ENCODE peak calls at places on chromosome 11, in eight cellular contexts. Z is cardiac muscle cell; I is fibroblast of lung; O is CD4-positive, alpha-beta T cell; C is left lung; V is colonic mucosa; Q is lung; W is right lobe of liver. U is an unnamed sample.

GRCh38 chr11:59247535-59248227 is 35.0 kb upstream of the MPEG1 start:
- DNase-seq in O (no peak), I (peak; percentile 81), V (no peak), Q (peak; percentile 56), Z (no peak), W (no peak), C (no peak), U (no peak)

GRCh38 chr11:71477637-71478011 is 24.6 kb downstream of the NADSYN1 start:
- DNase-seq in Q (no peak), I (no peak), C (peak; percentile 28), O (no peak), V (no peak), W (no peak), Z (no peak), U (no peak)

GRCh38 chr11:61752117-61752924 is at the start of gene MYRF:
- DNase-seq in W (peak; percentile 70), Q (no peak), Z (peak; percentile 83), C (peak; percentile 89), V (peak; percentile 65), O (peak; percentile 60), I (no peak), U (peak; percentile 47)

GRCh38 chr11:133107753-133108152 is 424.5 kb downstream of the OPCML start:
- DNase-seq in Q (no peak), O (no peak), C (no peak), I (no peak), W (no peak), Z (no peak), V (no peak), U (no peak)

GRCh38 chr11:15707971-15708370 is 593.2 kb downstream of the INSC start:
- DNase-seq in I (peak; percentile 96), O (no peak), Z (no peak), W (peak; percentile 84), C (no peak), Q (no peak), V (peak; percentile 34), U (no peak)

GRCh38 chr11:77127969-77128691 is at the start of gene MYO7A:
- DNase-seq in Q (no peak), V (peak; percentile 61), Z (peak; percentile 93), O (no peak), I (peak; percentile 33), W (peak; percentile 92), C (peak; percentile 76), U (peak; percentile 52)

GRCh38 chr11:129974237-129974636 is 28.4 kb downstream of the PRDM10 start:
- DNase-seq in Z (no peak), C (no peak), V (no peak), O (no peak), Q (no peak), I (no peak), W (no peak), U (no peak)

GRCh38 chr11:46410021-46410420 is 18.4 kb upstream of the CHRM4 start:
- DNase-seq in Q (no peak), W (no peak), I (peak; percentile 46), C (no peak), Z (no peak), O (no peak), V (no peak), U (no peak)

GRCh38 chr11:130904380-130904779 is 11.9 kb downstream of the SNX19 start:
- DNase-seq in I (peak; percentile 42), W (no peak), Q (no peak), O (no peak), Z (no peak), C (no peak), V (no peak), U (no peak)

GRCh38 chr11:77411238-77411637 is 62.7 kb downstream of the PAK1 start:
- DNase-seq in C (peak; percentile 83), O (no peak), I (peak; percentile 31), Z (peak; percentile 9), V (peak; percentile 41), Q (peak; percentile 34), W (no peak), U (no peak)

GRCh38 chr11:75565221-75565814 is 3.3 kb downstream of the SERPINH1 start:
- DNase-seq in C (peak; percentile 78), O (no peak), I (peak; percentile 67), W (peak; percentile 65), V (no peak), Z (no peak), Q (no peak), U (no peak)

GRCh38 chr11:109902764-109903436 is 190.3 kb upstream of the ZC3H12C start:
- DNase-seq in O (no peak), Z (no peak), C (no peak), Q (no peak), W (no peak), V (no peak), I (no peak), U (no peak)

GRCh38 chr11:2475151-2475918 is 30.5 kb downstream of the KCNQ1 start:
- DNase-seq in O (no peak), I (no peak), V (no peak), Q (no peak), W (no peak), Z (no peak), C (no peak), U (no peak)

GRCh38 chr11:68146704-68147474 is 25.7 kb upstream of the CHKA start:
- DNase-seq in Z (peak; percentile 86), I (peak; percentile 47), O (no peak), C (peak; percentile 81), V (peak; percentile 87), Q (peak; percentile 57), W (peak; percentile 80), U (no peak)

GRCh38 chr11:100991541-100991940 is 138.1 kb downstream of the PGR start:
- DNase-seq in Z (no peak), I (no peak), Q (no peak), C (no peak), V (no peak), O (no peak), W (no peak), U (no peak)

GRCh38 chr11:112320668-112321067 is 60.0 kb upstream of the PLET1 start:
- DNase-seq in W (peak; percentile 62), V (peak; percentile 57), Q (peak; percentile 82), Z (peak; percentile 50), C (peak; percentile 86), I (peak; percentile 89), O (no peak), U (no peak)

GRCh38 chr11:95831198-95831883 is 41.0 kb downstream of the CEP57 start:
- DNase-seq in Z (no peak), W (no peak), C (no peak), V (no peak), O (no peak), Q (no peak), I (peak; percentile 78), U (no peak)

GRCh38 chr11:73158356-73159051 is 16.4 kb upstream of the FCHSD2 start:
- DNase-seq in V (no peak), W (no peak), C (no peak), Q (no peak), I (peak; percentile 57), Z (no peak), O (no peak), U (no peak)
- H3K27ac ChIP-seq in V (peak overlapping the region; percentile 36), W (peak overlapping the region; percentile 11), C (peak overlapping the region; percentile 10), Q (peak overlapping the region; percentile 37), I (peak overlapping the region; percentile 78), Z (peak overlapping the region; percentile 96), O (no peak overlapping the region), U (peak overlapping the region; percentile 14)

GRCh38 chr11:5705688-5706087 is 16.1 kb downstream of the TRIM22 start:
- DNase-seq in Z (no peak), V (no peak), O (no peak), C (no peak), I (no peak), Q (no peak), W (no peak), U (no peak)
- H3K27ac ChIP-seq in Z (no peak overlapping the region), V (no peak overlapping the region), O (no peak overlapping the region), C (no peak overlapping the region), I (no peak overlapping the region), Q (no peak overlapping the region), W (no peak overlapping the region), U (no peak overlapping the region)

GRCh38 chr11:335779-336665 is 15.4 kb upstream of the IFITM3 start:
- DNase-seq in C (no peak), O (no peak), Z (no peak), Q (no peak), I (no peak), V (no peak), W (no peak), U (no peak)

GRCh38 chr11:336666-337002 is 16.0 kb upstream of the IFITM3 start:
- DNase-seq in W (no peak), Z (no peak), Q (no peak), I (no peak), C (no peak), V (no peak), O (no peak), U (no peak)

GRCh38 chr11:332651-333480 is 12.2 kb upstream of the IFITM3 start:
- DNase-seq in O (no peak), Q (no peak), W (no peak), C (no peak), V (no peak), Z (no peak), I (no peak), U (no peak)

GRCh38 chr11:331332-332060 is 10.8 kb upstream of the IFITM3 start:
- DNase-seq in W (no peak), V (no peak), Q (no peak), C (peak; percentile 51), O (no peak), I (no peak), Z (no peak), U (no peak)

DNA sequence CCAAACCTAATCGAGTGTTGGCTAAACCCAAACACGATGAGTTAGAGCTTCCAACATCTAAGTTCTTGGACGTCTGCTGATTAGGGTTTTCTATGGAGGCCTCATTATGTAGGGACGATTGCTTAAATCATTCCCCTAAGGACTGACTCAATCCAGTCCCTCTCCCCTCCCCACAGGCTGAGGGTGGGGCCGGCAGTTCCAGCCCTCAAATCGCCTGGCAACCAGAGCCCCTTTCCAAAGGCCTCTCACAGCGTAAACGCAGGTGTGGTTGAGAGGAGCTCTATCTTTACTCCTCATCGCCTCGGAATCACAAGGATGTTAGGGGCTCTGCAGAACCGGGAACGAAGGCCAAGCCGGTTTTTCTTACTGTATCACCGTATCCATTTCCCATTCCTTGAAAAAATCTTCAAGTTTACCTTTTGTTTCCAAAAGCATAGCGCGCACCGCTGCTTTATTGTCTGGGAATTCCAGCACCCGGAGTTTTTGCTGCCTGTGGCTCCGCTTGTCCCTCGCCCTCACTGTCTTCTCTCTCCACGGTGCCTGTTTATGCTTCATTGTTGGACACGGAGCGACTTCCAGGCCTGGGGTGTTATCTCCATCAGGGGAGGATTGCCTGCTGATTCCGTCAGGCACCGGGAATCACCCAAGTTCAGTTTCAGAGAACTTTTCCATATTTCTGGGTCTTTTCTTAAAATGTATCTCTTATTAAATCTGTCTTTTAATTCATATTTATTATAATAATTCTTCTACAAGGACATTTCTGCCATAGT is 13.8 kb upstream of the IFITM3 start:
- DNase-seq in I (no peak), V (no peak), C (no peak), Q (no peak), W (no peak), O (no peak), Z (peak; percentile 39), U (no peak)
- H3K27ac ChIP-seq in I (no peak overlapping the region), V (no peak overlapping the region), C (no peak overlapping the region), Q (no peak overlapping the region), W (no peak overlapping the region), O (no peak overlapping the region), Z (peak overlapping the region; percentile 54), U (no peak overlapping the region)

DNA sequence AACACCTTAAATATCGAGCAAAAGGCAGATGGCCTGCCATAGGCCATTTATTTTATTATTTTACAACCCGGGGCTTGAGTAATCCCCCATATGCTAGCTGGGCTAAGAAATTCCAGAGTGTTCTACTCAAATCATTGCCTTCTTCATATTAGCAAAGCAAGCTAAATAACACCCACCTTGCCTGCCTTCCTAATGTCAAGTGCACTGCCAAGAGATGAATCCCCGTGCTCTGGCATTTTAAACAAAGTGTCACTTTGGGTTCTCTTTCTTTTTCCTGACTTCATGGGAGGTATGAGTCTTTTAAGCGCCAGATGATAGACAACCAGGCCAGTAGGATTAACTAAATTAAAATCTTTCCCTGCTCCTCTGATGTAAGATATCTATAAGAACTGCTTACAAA is 4.5 kb downstream of the MPPED2 start:
- DNase-seq in C (no peak), O (no peak), Z (no peak), V (no peak), I (no peak), Q (no peak), W (no peak), U (no peak)
- H3K27ac ChIP-seq in C (no peak overlapping the region), O (no peak overlapping the region), Z (no peak overlapping the region), V (no peak overlapping the region), I (no peak overlapping the region), Q (no peak overlapping the region), W (no peak overlapping the region), U (no peak overlapping the region)